ENCODE peak calls at places on chromosomes 12 and 14, in six cellular contexts. One of them, this sample, is unnamed. For H3K4me1, the result is how much of the 10 kb centered on the place peaks cover.

GRCh38 chr14:54486685-54487084 is 2.1 kb downstream of the GMFB start:
- DNase-seq in Panc1: no peak
- DNase-seq in pancreas: no peak
- DNase-seq in neural progenitor cell: no peak
- DNase-seq in ovary: no peak
- DNase-seq in endothelial cell of umbilical vein: no peak
- DNase-seq in this sample: no peak

GRCh38 chr12:59119676-59120075 is 199.4 kb upstream of the LRIG3 start:
- DNase-seq in Panc1: no peak
- DNase-seq in pancreas: no peak
- DNase-seq in neural progenitor cell: no peak
- DNase-seq in ovary: no peak
- DNase-seq in endothelial cell of umbilical vein: no peak
- DNase-seq in this sample: no peak

GRCh38 chr14:28299227-28299626 is 467.4 kb upstream of the FOXG1 start:
- DNase-seq in Panc1: no peak
- DNase-seq in pancreas: no peak
- DNase-seq in neural progenitor cell: no peak
- DNase-seq in ovary: no peak
- DNase-seq in endothelial cell of umbilical vein: no peak
- DNase-seq in this sample: no peak

GRCh38 chr14:78698991-78699390 is 528.8 kb downstream of the NRXN3 start:
- DNase-seq in Panc1: no peak
- DNase-seq in pancreas: no peak
- DNase-seq in neural progenitor cell: no peak
- DNase-seq in ovary: no peak
- DNase-seq in endothelial cell of umbilical vein: no peak
- DNase-seq in this sample: no peak

GRCh38 chr12:57460457-57461325 is 1.1 kb downstream of the GLI1 start:
- DNase-seq in Panc1: no peak
- DNase-seq in pancreas: no peak
- DNase-seq in neural progenitor cell: peak
- DNase-seq in ovary: peak
- DNase-seq in endothelial cell of umbilical vein: no peak
- DNase-seq in this sample: no peak

GRCh38 chr14:38125484-38125912 is 82.2 kb upstream of the SSTR1 start:
- DNase-seq in Panc1: no peak
- DNase-seq in pancreas: peak
- DNase-seq in neural progenitor cell: no peak
- DNase-seq in ovary: no peak
- DNase-seq in endothelial cell of umbilical vein: peak
- DNase-seq in this sample: no peak

GRCh38 chr12:57046947-57047890 is 2.7 kb downstream of the MYO1A start:
- DNase-seq in Panc1: no peak
- DNase-seq in pancreas: no peak
- DNase-seq in neural progenitor cell: no peak
- DNase-seq in ovary: no peak
- DNase-seq in endothelial cell of umbilical vein: no peak
- DNase-seq in this sample: no peak

GRCh38 chr12:100372846-100373245 is 16.0 kb downstream of the SLC17A8 start:
- DNase-seq in Panc1: no peak
- DNase-seq in pancreas: no peak
- DNase-seq in neural progenitor cell: peak
- DNase-seq in ovary: no peak
- DNase-seq in endothelial cell of umbilical vein: no peak
- DNase-seq in this sample: no peak

GRCh38 chr14:102194856-102195255 is 55.2 kb downstream of the WDR20 start:
- DNase-seq in Panc1: no peak
- DNase-seq in pancreas: no peak
- DNase-seq in neural progenitor cell: no peak
- DNase-seq in ovary: no peak
- DNase-seq in endothelial cell of umbilical vein: no peak
- DNase-seq in this sample: no peak

GRCh38 chr14:32419429-32419828 is 90.3 kb downstream of the AKAP6 start:
- DNase-seq in Panc1: no peak
- DNase-seq in pancreas: no peak
- DNase-seq in neural progenitor cell: no peak
- DNase-seq in ovary: no peak
- DNase-seq in endothelial cell of umbilical vein: no peak
- DNase-seq in this sample: no peak

GRCh38 chr12:81450920-81451739 is 308.0 kb downstream of the PPFIA2 start:
- DNase-seq in Panc1: peak
- DNase-seq in pancreas: peak
- DNase-seq in neural progenitor cell: peak
- DNase-seq in ovary: no peak
- DNase-seq in endothelial cell of umbilical vein: peak
- DNase-seq in this sample: no peak

GRCh38 chr14:106039400-106039799 is 513.0 kb downstream of the TMEM121 start:
- DNase-seq in Panc1: no peak
- DNase-seq in pancreas: peak
- DNase-seq in neural progenitor cell: no peak
- DNase-seq in ovary: no peak
- DNase-seq in endothelial cell of umbilical vein: no peak
- DNase-seq in this sample: no peak

GRCh38 chr14:92516966-92517350 is 3.4 kb downstream of the RIN3 start:
- DNase-seq in Panc1: no peak
- DNase-seq in pancreas: no peak
- DNase-seq in neural progenitor cell: no peak
- DNase-seq in ovary: no peak
- DNase-seq in endothelial cell of umbilical vein: no peak
- DNase-seq in this sample: no peak

GRCh38 chr12:49644620-49644994 is 21.2 kb downstream of the PRPF40B start:
- DNase-seq in Panc1: no peak
- DNase-seq in pancreas: peak
- DNase-seq in neural progenitor cell: peak
- DNase-seq in ovary: peak
- DNase-seq in endothelial cell of umbilical vein: peak
- DNase-seq in this sample: peak

GRCh38 chr12:49627752-49628360 is 4.5 kb downstream of the PRPF40B start:
- DNase-seq in Panc1: no peak
- DNase-seq in pancreas: no peak
- DNase-seq in neural progenitor cell: no peak
- DNase-seq in ovary: no peak
- DNase-seq in endothelial cell of umbilical vein: peak
- DNase-seq in this sample: no peak

GRCh38 chr12:121513464-121514183 is 67.2 kb downstream of the KDM2B start:
- DNase-seq in Panc1: no peak
- DNase-seq in pancreas: no peak
- DNase-seq in neural progenitor cell: peak
- DNase-seq in ovary: no peak
- DNase-seq in endothelial cell of umbilical vein: no peak
- DNase-seq in this sample: no peak

GRCh38 chr14:60222820-60223219 is 26.2 kb upstream of the PPM1A start:
- DNase-seq in Panc1: no peak
- DNase-seq in pancreas: peak
- DNase-seq in neural progenitor cell: no peak
- DNase-seq in ovary: no peak
- DNase-seq in endothelial cell of umbilical vein: no peak
- DNase-seq in this sample: no peak

GRCh38 chr12:55612646-55613045 is 24.0 kb upstream of the OR10P1 start:
- DNase-seq in Panc1: no peak
- DNase-seq in pancreas: no peak
- DNase-seq in neural progenitor cell: no peak
- DNase-seq in ovary: no peak
- DNase-seq in endothelial cell of umbilical vein: no peak
- DNase-seq in this sample: no peak

GRCh38 chr12:111687255-111687654 is 1.4 kb downstream of the ACAD10 start:
- DNase-seq in Panc1: no peak
- DNase-seq in pancreas: no peak
- DNase-seq in neural progenitor cell: no peak
- DNase-seq in ovary: no peak
- DNase-seq in endothelial cell of umbilical vein: peak
- DNase-seq in this sample: no peak

GRCh38 chr12:126342866-126343265 is 1277.6 kb downstream of the AACS start:
- DNase-seq in Panc1: no peak
- DNase-seq in pancreas: no peak
- DNase-seq in neural progenitor cell: no peak
- DNase-seq in ovary: no peak
- DNase-seq in endothelial cell of umbilical vein: no peak
- DNase-seq in this sample: no peak

GRCh38 chr12:57001448-57001906 is 4.9 kb downstream of the ZBTB39 start:
- DNase-seq in Panc1: peak
- DNase-seq in pancreas: peak
- DNase-seq in neural progenitor cell: peak
- DNase-seq in ovary: peak
- DNase-seq in endothelial cell of umbilical vein: peak
- DNase-seq in this sample: no peak

GRCh38 chr12:109291531-109292341 is 17.3 kb downstream of the FOXN4 start:
- DNase-seq in Panc1: no peak
- DNase-seq in pancreas: peak
- DNase-seq in neural progenitor cell: peak
- DNase-seq in ovary: no peak
- DNase-seq in endothelial cell of umbilical vein: no peak
- DNase-seq in this sample: no peak

GRCh38 chr12:26748741-26749431 is 84.1 kb downstream of the ITPR2 start:
- DNase-seq in Panc1: no peak
- DNase-seq in pancreas: no peak
- DNase-seq in neural progenitor cell: no peak
- DNase-seq in ovary: no peak
- DNase-seq in endothelial cell of umbilical vein: peak
- DNase-seq in this sample: no peak

GRCh38 chr14:26593377-26593776 is 4.5 kb downstream of the NOVA1 start:
- DNase-seq in Panc1: no peak
- DNase-seq in pancreas: no peak
- DNase-seq in neural progenitor cell: no peak
- DNase-seq in ovary: no peak
- DNase-seq in endothelial cell of umbilical vein: no peak
- DNase-seq in this sample: no peak

GRCh38 chr12:112549031-112549430 is 130.3 kb downstream of the PTPN11 start:
- DNase-seq in Panc1: no peak
- DNase-seq in pancreas: no peak
- DNase-seq in neural progenitor cell: no peak
- DNase-seq in ovary: no peak
- DNase-seq in endothelial cell of umbilical vein: no peak
- DNase-seq in this sample: no peak

GRCh38 chr12:61654698-61655097 is 605.5 kb upstream of the USP15 start:
- DNase-seq in Panc1: no peak
- DNase-seq in pancreas: no peak
- DNase-seq in neural progenitor cell: no peak
- DNase-seq in ovary: no peak
- DNase-seq in endothelial cell of umbilical vein: no peak
- DNase-seq in this sample: no peak
- TF ChIP-seq CTCF in Panc1: peak
- TF ChIP-seq CTCF in pancreas: no peak
- TF ChIP-seq CTCF in neural progenitor cell: peak
- TF ChIP-seq CTCF in ovary: no peak
- TF ChIP-seq CTCF in endothelial cell of umbilical vein: no peak
- TF ChIP-seq CTCF in this sample: no peak

GRCh38 chr14:25006031-25006430 is 43.9 kb downstream of the STXBP6 start:
- DNase-seq in Panc1: no peak
- DNase-seq in pancreas: no peak
- DNase-seq in neural progenitor cell: no peak
- DNase-seq in ovary: no peak
- DNase-seq in endothelial cell of umbilical vein: no peak
- DNase-seq in this sample: no peak

GRCh38 chr14:25006961-25007795 is 42.8 kb downstream of the STXBP6 start:
- DNase-seq in Panc1: no peak
- DNase-seq in pancreas: peak
- DNase-seq in neural progenitor cell: no peak
- DNase-seq in ovary: no peak
- DNase-seq in endothelial cell of umbilical vein: peak
- DNase-seq in this sample: no peak

GRCh38 chr14:25009891-25010290 is 40.1 kb downstream of the STXBP6 start:
- DNase-seq in Panc1: no peak
- DNase-seq in pancreas: no peak
- DNase-seq in neural progenitor cell: peak
- DNase-seq in ovary: no peak
- DNase-seq in endothelial cell of umbilical vein: no peak
- DNase-seq in this sample: no peak

GRCh38 chr14:25010471-25010870 is 39.5 kb downstream of the STXBP6 start:
- DNase-seq in Panc1: no peak
- DNase-seq in pancreas: no peak
- DNase-seq in neural progenitor cell: no peak
- DNase-seq in ovary: no peak
- DNase-seq in endothelial cell of umbilical vein: no peak
- DNase-seq in this sample: no peak

DNA sequence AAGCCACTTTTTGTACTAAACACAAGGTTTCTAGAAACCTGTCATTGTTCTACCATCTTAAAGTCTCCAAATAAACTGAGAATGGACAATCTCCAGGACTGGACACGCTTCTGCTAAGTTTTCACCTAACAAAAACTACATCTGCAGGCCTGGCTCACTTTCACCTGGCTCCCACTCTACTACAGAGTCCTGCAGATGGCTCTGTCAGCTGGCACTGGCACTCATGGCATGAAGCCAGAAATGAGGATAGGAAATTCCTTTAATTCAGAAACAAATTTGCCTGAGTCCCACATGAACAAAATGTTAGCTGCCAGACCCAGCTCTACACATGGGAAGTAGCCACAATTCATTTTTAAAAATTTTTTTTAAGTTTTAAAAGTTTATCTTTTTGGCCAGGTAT is 42.1 kb downstream of the STXBP6 start:
- DNase-seq in Panc1: no peak
- DNase-seq in pancreas: peak
- DNase-seq in neural progenitor cell: no peak
- DNase-seq in ovary: no peak
- DNase-seq in endothelial cell of umbilical vein: no peak
- DNase-seq in this sample: no peak
- H3K4me1 ChIP-seq in Panc1: under half
- H3K4me1 ChIP-seq in pancreas: under half
- H3K4me1 ChIP-seq in neural progenitor cell: under half
- H3K4me1 ChIP-seq in ovary: under half
- H3K4me1 ChIP-seq in endothelial cell of umbilical vein: under half
- H3K4me1 ChIP-seq in this sample: under half

GRCh38 chr14:46661728-46662127 is 10.1 kb upstream of the RPL10L start:
- DNase-seq in Panc1: no peak
- DNase-seq in pancreas: no peak
- DNase-seq in neural progenitor cell: peak
- DNase-seq in ovary: no peak
- DNase-seq in endothelial cell of umbilical vein: no peak
- DNase-seq in this sample: no peak
- TF ChIP-seq CTCF in Panc1: peak
- TF ChIP-seq CTCF in pancreas: no peak
- TF ChIP-seq CTCF in neural progenitor cell: peak
- TF ChIP-seq CTCF in ovary: no peak
- TF ChIP-seq CTCF in endothelial cell of umbilical vein: no peak
- TF ChIP-seq CTCF in this sample: no peak

DNA sequence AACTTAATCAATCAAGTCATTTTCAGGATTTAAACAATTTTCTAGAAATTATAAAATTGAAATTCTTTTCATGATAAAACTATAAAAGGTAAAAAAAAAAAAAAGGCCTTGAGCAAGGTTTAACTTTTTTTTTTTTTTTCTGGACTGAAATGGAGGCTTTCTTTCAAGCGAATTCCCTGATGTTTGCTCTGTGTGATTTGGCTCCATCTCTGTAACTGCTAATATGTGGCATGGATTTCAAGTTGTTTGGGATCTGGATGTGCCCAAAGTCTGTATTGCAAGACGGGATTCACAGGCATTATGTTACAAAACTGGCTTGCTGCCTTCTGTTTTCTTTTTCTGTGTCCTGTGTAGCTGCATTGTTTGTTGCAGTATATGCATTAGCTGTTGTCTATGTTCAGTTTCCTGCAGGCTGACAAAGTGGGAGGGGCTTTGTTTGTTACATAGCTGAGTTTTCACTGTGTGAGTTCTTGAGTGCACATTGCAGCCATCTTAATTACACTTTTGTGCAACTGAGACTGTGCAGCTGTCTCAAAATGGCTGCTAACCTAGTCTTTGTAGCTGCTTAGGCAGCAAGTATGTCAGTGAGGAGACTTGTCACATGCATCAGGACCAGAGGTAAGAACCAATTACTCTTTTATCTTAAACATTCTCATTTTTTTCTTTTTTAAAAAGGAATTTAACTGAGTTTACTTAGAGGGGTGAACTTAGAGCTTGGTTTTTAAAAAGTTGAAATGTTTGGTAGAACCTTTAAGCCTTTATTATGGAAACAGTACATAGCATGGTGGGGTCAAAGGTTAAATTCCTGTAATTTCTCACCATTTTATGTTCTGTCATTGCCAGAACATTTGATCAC is 19.5 kb downstream of the ATF7IP start:
- DNase-seq in Panc1: peak
- DNase-seq in pancreas: peak
- DNase-seq in neural progenitor cell: peak
- DNase-seq in ovary: no peak
- DNase-seq in endothelial cell of umbilical vein: peak
- DNase-seq in this sample: no peak
- H3K4me1 ChIP-seq in Panc1: under half
- H3K4me1 ChIP-seq in pancreas: under half
- H3K4me1 ChIP-seq in neural progenitor cell: under half
- H3K4me1 ChIP-seq in ovary: under half
- H3K4me1 ChIP-seq in endothelial cell of umbilical vein: under half
- H3K4me1 ChIP-seq in this sample: under half

This sample was measured in left lung.